ENCODE peak calls at places on chromosomes 13 and 19, in nine cellular contexts. One of them, this sample, is unnamed.

GRCh38 chr13:51590966-51591627 is 6.8 kb downstream of the WDFY2 start:
- DNase-seq in dorsolateral prefrontal cortex: no peak
- DNase-seq in Peyer's patch: no peak
- DNase-seq in astrocyte of the cerebellum: no peak
- DNase-seq in AG04450: peak
- DNase-seq in AG04449: peak
- DNase-seq in SK-N-SH: peak
- DNase-seq in fibroblast of lung: peak
- DNase-seq in cardiac muscle cell: peak
- DNase-seq in this sample: peak

GRCh38 chr13:21909331-21909730 is 238.5 kb downstream of the FGF9 start:
- DNase-seq in dorsolateral prefrontal cortex: no peak
- DNase-seq in Peyer's patch: no peak
- DNase-seq in astrocyte of the cerebellum: no peak
- DNase-seq in AG04450: no peak
- DNase-seq in AG04449: no peak
- DNase-seq in SK-N-SH: no peak
- DNase-seq in fibroblast of lung: no peak
- DNase-seq in cardiac muscle cell: no peak
- DNase-seq in this sample: no peak

GRCh38 chr13:40963927-40964326 is 55.2 kb downstream of the ELF1 start:
- DNase-seq in dorsolateral prefrontal cortex: no peak
- DNase-seq in Peyer's patch: no peak
- DNase-seq in astrocyte of the cerebellum: no peak
- DNase-seq in AG04450: no peak
- DNase-seq in AG04449: no peak
- DNase-seq in SK-N-SH: no peak
- DNase-seq in fibroblast of lung: peak
- DNase-seq in cardiac muscle cell: peak
- DNase-seq in this sample: peak

GRCh38 chr19:42363614-42364346 is 26.3 kb downstream of the CNFN start:
- DNase-seq in dorsolateral prefrontal cortex: no peak
- DNase-seq in Peyer's patch: no peak
- DNase-seq in astrocyte of the cerebellum: no peak
- DNase-seq in AG04450: no peak
- DNase-seq in AG04449: no peak
- DNase-seq in SK-N-SH: no peak
- DNase-seq in fibroblast of lung: no peak
- DNase-seq in cardiac muscle cell: no peak
- DNase-seq in this sample: no peak

GRCh38 chr13:46672338-46673090 is 119.5 kb downstream of the LRCH1 start:
- DNase-seq in dorsolateral prefrontal cortex: no peak
- DNase-seq in Peyer's patch: no peak
- DNase-seq in astrocyte of the cerebellum: no peak
- DNase-seq in AG04450: no peak
- DNase-seq in AG04449: no peak
- DNase-seq in SK-N-SH: no peak
- DNase-seq in fibroblast of lung: no peak
- DNase-seq in cardiac muscle cell: no peak
- DNase-seq in this sample: no peak

GRCh38 chr19:52230685-52231084 is 38.7 kb upstream of the ZNF766 start:
- DNase-seq in dorsolateral prefrontal cortex: no peak
- DNase-seq in Peyer's patch: no peak
- DNase-seq in astrocyte of the cerebellum: no peak
- DNase-seq in AG04450: no peak
- DNase-seq in AG04449: no peak
- DNase-seq in SK-N-SH: no peak
- DNase-seq in fibroblast of lung: no peak
- DNase-seq in cardiac muscle cell: no peak
- DNase-seq in this sample: no peak

GRCh38 chr19:7246601-7247000 is 47.6 kb downstream of the INSR start:
- DNase-seq in dorsolateral prefrontal cortex: no peak
- DNase-seq in Peyer's patch: no peak
- DNase-seq in astrocyte of the cerebellum: no peak
- DNase-seq in AG04450: no peak
- DNase-seq in AG04449: no peak
- DNase-seq in SK-N-SH: no peak
- DNase-seq in fibroblast of lung: no peak
- DNase-seq in cardiac muscle cell: no peak
- DNase-seq in this sample: no peak

GRCh38 chr19:10474962-10475451 is 28.1 kb downstream of the KEAP1 start:
- DNase-seq in dorsolateral prefrontal cortex: no peak
- DNase-seq in Peyer's patch: no peak
- DNase-seq in astrocyte of the cerebellum: no peak
- DNase-seq in AG04450: no peak
- DNase-seq in AG04449: no peak
- DNase-seq in SK-N-SH: peak
- DNase-seq in fibroblast of lung: no peak
- DNase-seq in cardiac muscle cell: no peak
- DNase-seq in this sample: no peak

GRCh38 chr13:113453962-113454361 is 674 bp upstream of the ADPRHL1 start:
- DNase-seq in dorsolateral prefrontal cortex: no peak
- DNase-seq in Peyer's patch: no peak
- DNase-seq in astrocyte of the cerebellum: peak
- DNase-seq in AG04450: no peak
- DNase-seq in AG04449: peak
- DNase-seq in SK-N-SH: peak
- DNase-seq in fibroblast of lung: peak
- DNase-seq in cardiac muscle cell: peak
- DNase-seq in this sample: peak

GRCh38 chr19:4691383-4691782 is 21.2 kb upstream of the MYDGF start:
- DNase-seq in dorsolateral prefrontal cortex: no peak
- DNase-seq in Peyer's patch: no peak
- DNase-seq in astrocyte of the cerebellum: no peak
- DNase-seq in AG04450: no peak
- DNase-seq in AG04449: no peak
- DNase-seq in SK-N-SH: no peak
- DNase-seq in fibroblast of lung: no peak
- DNase-seq in cardiac muscle cell: no peak
- DNase-seq in this sample: no peak

GRCh38 chr19:1076046-1076386 is 9.0 kb downstream of the ARHGAP45 start:
- DNase-seq in dorsolateral prefrontal cortex: no peak
- DNase-seq in Peyer's patch: peak
- DNase-seq in astrocyte of the cerebellum: no peak
- DNase-seq in AG04450: no peak
- DNase-seq in AG04449: no peak
- DNase-seq in SK-N-SH: no peak
- DNase-seq in fibroblast of lung: no peak
- DNase-seq in cardiac muscle cell: no peak
- DNase-seq in this sample: no peak

GRCh38 chr13:20448470-20448869 is 77.2 kb downstream of the CRYL1 start:
- DNase-seq in dorsolateral prefrontal cortex: no peak
- DNase-seq in Peyer's patch: no peak
- DNase-seq in astrocyte of the cerebellum: no peak
- DNase-seq in AG04450: no peak
- DNase-seq in AG04449: no peak
- DNase-seq in SK-N-SH: no peak
- DNase-seq in fibroblast of lung: no peak
- DNase-seq in cardiac muscle cell: no peak
- DNase-seq in this sample: no peak

GRCh38 chr13:72920097-72920496 is 138.2 kb downstream of the PIBF1 start:
- DNase-seq in dorsolateral prefrontal cortex: no peak
- DNase-seq in Peyer's patch: no peak
- DNase-seq in astrocyte of the cerebellum: no peak
- DNase-seq in AG04450: no peak
- DNase-seq in AG04449: peak
- DNase-seq in SK-N-SH: no peak
- DNase-seq in fibroblast of lung: no peak
- DNase-seq in cardiac muscle cell: no peak
- DNase-seq in this sample: peak

DNA sequence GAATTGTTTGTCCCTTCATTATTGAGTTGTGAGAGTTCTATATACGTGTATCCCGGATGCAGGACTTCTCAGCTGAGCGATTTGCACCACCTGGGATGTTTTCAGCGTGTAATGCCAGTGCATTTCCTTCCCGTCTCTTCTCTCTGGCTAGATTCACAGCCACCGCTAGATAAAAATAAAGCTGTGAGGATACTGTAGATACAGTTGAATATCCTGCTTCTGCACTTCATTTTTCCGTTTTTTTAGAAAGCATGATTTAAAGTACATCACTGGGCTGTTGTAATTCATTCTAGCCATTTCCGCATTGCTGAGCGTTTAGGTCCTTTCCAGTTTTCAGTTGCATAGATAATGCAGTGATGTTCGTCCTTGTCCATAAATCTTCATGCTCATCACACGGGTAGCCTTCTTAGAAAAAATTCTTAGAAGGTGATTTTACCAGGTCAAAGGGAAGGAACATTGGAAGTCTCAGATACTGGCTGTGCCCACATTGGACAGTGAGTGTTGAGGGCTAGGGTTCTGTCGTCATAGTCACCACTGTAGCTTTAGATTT is 14.7 kb downstream of the PPP1R37 start:
- DNase-seq in dorsolateral prefrontal cortex: no peak
- DNase-seq in Peyer's patch: no peak
- DNase-seq in astrocyte of the cerebellum: no peak
- DNase-seq in AG04450: no peak
- DNase-seq in AG04449: no peak
- DNase-seq in SK-N-SH: no peak
- DNase-seq in fibroblast of lung: no peak
- DNase-seq in cardiac muscle cell: no peak
- DNase-seq in this sample: no peak
- H3K4me3 ChIP-seq in dorsolateral prefrontal cortex: no peak
- H3K4me3 ChIP-seq in Peyer's patch: no peak
- H3K4me3 ChIP-seq in astrocyte of the cerebellum: no peak
- H3K4me3 ChIP-seq in AG04450: no peak
- H3K4me3 ChIP-seq in AG04449: no peak
- H3K4me3 ChIP-seq in SK-N-SH: no peak
- H3K4me3 ChIP-seq in fibroblast of lung: no peak
- H3K4me3 ChIP-seq in cardiac muscle cell: no peak
- H3K4me3 ChIP-seq in this sample: no peak

GRCh38 chr19:49664171-49665070 is 1.2 kb downstream of the IRF3 start:
- DNase-seq in dorsolateral prefrontal cortex: peak
- DNase-seq in Peyer's patch: peak
- DNase-seq in astrocyte of the cerebellum: no peak
- DNase-seq in AG04450: no peak
- DNase-seq in AG04449: no peak
- DNase-seq in SK-N-SH: peak
- DNase-seq in fibroblast of lung: peak
- DNase-seq in cardiac muscle cell: peak
- DNase-seq in this sample: peak

GRCh38 chr19:49665301-49666119 is at the start of the genes BCL2L12 and IRF3:
- DNase-seq in dorsolateral prefrontal cortex: peak
- DNase-seq in Peyer's patch: peak
- DNase-seq in astrocyte of the cerebellum: peak
- DNase-seq in AG04450: peak
- DNase-seq in AG04449: peak
- DNase-seq in SK-N-SH: peak
- DNase-seq in fibroblast of lung: peak
- DNase-seq in cardiac muscle cell: peak
- DNase-seq in this sample: peak

GRCh38 chr19:49663224-49663623 is 2.4 kb downstream of the IRF3 start:
- DNase-seq in dorsolateral prefrontal cortex: no peak
- DNase-seq in Peyer's patch: no peak
- DNase-seq in astrocyte of the cerebellum: no peak
- DNase-seq in AG04450: no peak
- DNase-seq in AG04449: no peak
- DNase-seq in SK-N-SH: no peak
- DNase-seq in fibroblast of lung: no peak
- DNase-seq in cardiac muscle cell: no peak
- DNase-seq in this sample: no peak

GRCh38 chr19:49667473-49667872 is 1.7 kb downstream of the BCL2L12 start:
- DNase-seq in dorsolateral prefrontal cortex: no peak
- DNase-seq in Peyer's patch: no peak
- DNase-seq in astrocyte of the cerebellum: no peak
- DNase-seq in AG04450: no peak
- DNase-seq in AG04449: no peak
- DNase-seq in SK-N-SH: no peak
- DNase-seq in fibroblast of lung: no peak
- DNase-seq in cardiac muscle cell: no peak
- DNase-seq in this sample: no peak

GRCh38 chr19:49666120-49666444 is 349 bp downstream of the BCL2L12 start:
- DNase-seq in dorsolateral prefrontal cortex: no peak
- DNase-seq in Peyer's patch: no peak
- DNase-seq in astrocyte of the cerebellum: no peak
- DNase-seq in AG04450: no peak
- DNase-seq in AG04449: no peak
- DNase-seq in SK-N-SH: no peak
- DNase-seq in fibroblast of lung: peak
- DNase-seq in cardiac muscle cell: no peak
- DNase-seq in this sample: no peak
- TF ChIP-seq CTCF in dorsolateral prefrontal cortex: no peak
- TF ChIP-seq CTCF in Peyer's patch: no peak
- TF ChIP-seq CTCF in astrocyte of the cerebellum: no peak
- TF ChIP-seq CTCF in AG04450: no peak
- TF ChIP-seq CTCF in AG04449: no peak
- TF ChIP-seq CTCF in SK-N-SH: peak
- TF ChIP-seq CTCF in fibroblast of lung: no peak
- TF ChIP-seq CTCF in cardiac muscle cell: no peak
- TF ChIP-seq CTCF in this sample: no peak

GRCh38 chr13:48624858-48625257 is 28.9 kb upstream of the CYSLTR2 start:
- DNase-seq in dorsolateral prefrontal cortex: no peak
- DNase-seq in Peyer's patch: no peak
- DNase-seq in astrocyte of the cerebellum: no peak
- DNase-seq in AG04450: no peak
- DNase-seq in AG04449: no peak
- DNase-seq in SK-N-SH: no peak
- DNase-seq in fibroblast of lung: peak
- DNase-seq in cardiac muscle cell: peak
- DNase-seq in this sample: peak
- H3K4me3 ChIP-seq in dorsolateral prefrontal cortex: no peak
- H3K4me3 ChIP-seq in Peyer's patch: no peak
- H3K4me3 ChIP-seq in astrocyte of the cerebellum: no peak
- H3K4me3 ChIP-seq in AG04450: no peak
- H3K4me3 ChIP-seq in AG04449: no peak
- H3K4me3 ChIP-seq in SK-N-SH: no peak
- H3K4me3 ChIP-seq in fibroblast of lung: no peak
- H3K4me3 ChIP-seq in cardiac muscle cell: no peak
- H3K4me3 ChIP-seq in this sample: no peak

GRCh38 chr19:45404557-45405434 is at the start of gene PPP1R13L:
- DNase-seq in dorsolateral prefrontal cortex: peak
- DNase-seq in Peyer's patch: peak
- DNase-seq in astrocyte of the cerebellum: peak
- DNase-seq in AG04450: no peak
- DNase-seq in AG04449: no peak
- DNase-seq in SK-N-SH: peak
- DNase-seq in fibroblast of lung: peak
- DNase-seq in cardiac muscle cell: peak
- DNase-seq in this sample: peak

GRCh38 chr19:45401815-45402468 is 2.9 kb downstream of the PPP1R13L start:
- DNase-seq in dorsolateral prefrontal cortex: no peak
- DNase-seq in Peyer's patch: no peak
- DNase-seq in astrocyte of the cerebellum: no peak
- DNase-seq in AG04450: no peak
- DNase-seq in AG04449: no peak
- DNase-seq in SK-N-SH: no peak
- DNase-seq in fibroblast of lung: no peak
- DNase-seq in cardiac muscle cell: no peak
- DNase-seq in this sample: peak

GRCh38 chr19:45403781-45404556 is 900 bp downstream of the PPP1R13L start:
- DNase-seq in dorsolateral prefrontal cortex: no peak
- DNase-seq in Peyer's patch: peak
- DNase-seq in astrocyte of the cerebellum: no peak
- DNase-seq in AG04450: no peak
- DNase-seq in AG04449: no peak
- DNase-seq in SK-N-SH: peak
- DNase-seq in fibroblast of lung: no peak
- DNase-seq in cardiac muscle cell: peak
- DNase-seq in this sample: peak

GRCh38 chr19:45403272-45403671 is 1.6 kb downstream of the PPP1R13L start:
- DNase-seq in dorsolateral prefrontal cortex: no peak
- DNase-seq in Peyer's patch: no peak
- DNase-seq in astrocyte of the cerebellum: no peak
- DNase-seq in AG04450: no peak
- DNase-seq in AG04449: no peak
- DNase-seq in SK-N-SH: no peak
- DNase-seq in fibroblast of lung: no peak
- DNase-seq in cardiac muscle cell: no peak
- DNase-seq in this sample: no peak

GRCh38 chr19:45402469-45403070 is 2.3 kb downstream of the PPP1R13L start:
- DNase-seq in dorsolateral prefrontal cortex: no peak
- DNase-seq in Peyer's patch: peak
- DNase-seq in astrocyte of the cerebellum: no peak
- DNase-seq in AG04450: no peak
- DNase-seq in AG04449: no peak
- DNase-seq in SK-N-SH: peak
- DNase-seq in fibroblast of lung: no peak
- DNase-seq in cardiac muscle cell: peak
- DNase-seq in this sample: no peak
- TF ChIP-seq CTCF in dorsolateral prefrontal cortex: no peak
- TF ChIP-seq CTCF in Peyer's patch: peak
- TF ChIP-seq CTCF in astrocyte of the cerebellum: no peak
- TF ChIP-seq CTCF in AG04450: peak
- TF ChIP-seq CTCF in AG04449: peak
- TF ChIP-seq CTCF in SK-N-SH: peak
- TF ChIP-seq CTCF in fibroblast of lung: no peak
- TF ChIP-seq CTCF in cardiac muscle cell: no peak
- TF ChIP-seq CTCF in this sample: no peak